ENCODE peak calls at places on chromosomes 3 and 15, in ten cellular contexts. Q, G, F, U, V, E, S, C, L and X are unnamed samples.
A peak's percentile ranks its signal among the peaks of the same experiment; 100 is the strongest.

GRCh38 chr15:35690089-35690488 is 144.1 kb upstream of the DPH6 start:
- DNase-seq in V (no peak), S (no peak), C (no peak), U (peak; percentile 42), L (no peak), G (no peak), E (no peak), Q (no peak), F (no peak), X (no peak)

GRCh38 chr3:122199552-122199951 is 16.1 kb downstream of the CASR start:
- DNase-seq in U (no peak), V (no peak), G (no peak), S (no peak), C (no peak), E (no peak), Q (no peak), L (no peak), F (no peak), X (no peak)

GRCh38 chr3:67619966-67620365 is 34.4 kb downstream of the SUCLG2 start:
- DNase-seq in L (no peak), F (no peak), G (no peak), S (no peak), C (no peak), V (no peak), Q (no peak), U (peak; percentile 10), E (no peak), X (no peak)

GRCh38 chr3:123876858-123877257 is 7.3 kb downstream of the MYLK start:
- DNase-seq in G (no peak), C (no peak), V (peak; percentile 10), Q (no peak), S (no peak), F (no peak), L (no peak), U (no peak), E (no peak), X (no peak)

GRCh38 chr3:5304789-5305680 is 117.5 kb downstream of the EDEM1 start:
- DNase-seq in L (peak; percentile 66), F (peak; percentile 27), Q (peak; percentile 41), S (no peak), U (peak; percentile 33), C (peak; percentile 15), E (no peak), V (peak; percentile 34), G (peak; percentile 51), X (no peak)

GRCh38 chr3:120524171-120524923 is 71.8 kb upstream of the NDUFB4 start:
- DNase-seq in Q (no peak), L (no peak), C (no peak), V (no peak), E (no peak), S (no peak), G (no peak), U (peak; percentile 71), F (no peak), X (no peak)

GRCh38 chr3:89059201-89059600 is 48.2 kb upstream of the EPHA3 start:
- DNase-seq in F (no peak), C (no peak), G (no peak), L (peak; percentile 5), Q (no peak), V (no peak), U (peak; percentile 95), S (no peak), E (no peak), X (peak; percentile 32)

GRCh38 chr15:71526061-71526460 is 284.3 kb upstream of the NR2E3 start:
- DNase-seq in G (no peak), C (no peak), Q (no peak), F (no peak), S (no peak), V (no peak), L (peak; percentile 3), E (no peak), U (peak; percentile 75), X (no peak)

GRCh38 chr15:64422697-64423096 is 35.1 kb downstream of the TRIP4 start:
- DNase-seq in L (no peak), U (no peak), G (no peak), E (no peak), V (no peak), Q (no peak), S (no peak), C (no peak), F (no peak), X (no peak)

GRCh38 chr3:144491333-144491732 is 519.7 kb downstream of the DIPK2A start:
- DNase-seq in C (no peak), U (no peak), L (no peak), V (no peak), F (no peak), G (no peak), S (no peak), Q (no peak), E (no peak), X (no peak)

GRCh38 chr3:45145223-45145622 is 955 bp downstream of the CDCP1 start:
- DNase-seq in V (no peak), C (no peak), E (no peak), F (no peak), S (no peak), Q (no peak), U (no peak), G (no peak), L (no peak), X (no peak)

GRCh38 chr15:90031231-90031791 is 30.2 kb downstream of the ZNF710 start:
- DNase-seq in E (no peak), G (peak; percentile 39), F (peak; percentile 54), Q (no peak), U (peak; percentile 18), L (peak; percentile 54), C (no peak), V (no peak), S (no peak), X (no peak)

GRCh38 chr15:72358532-72359180 is 17.2 kb downstream of the HEXA start:
- DNase-seq in G (peak; percentile 53), S (peak; percentile 65), C (no peak), F (peak; percentile 55), Q (no peak), L (peak; percentile 37), U (peak; percentile 86), V (peak; percentile 83), E (peak; percentile 64), X (no peak)

DNA sequence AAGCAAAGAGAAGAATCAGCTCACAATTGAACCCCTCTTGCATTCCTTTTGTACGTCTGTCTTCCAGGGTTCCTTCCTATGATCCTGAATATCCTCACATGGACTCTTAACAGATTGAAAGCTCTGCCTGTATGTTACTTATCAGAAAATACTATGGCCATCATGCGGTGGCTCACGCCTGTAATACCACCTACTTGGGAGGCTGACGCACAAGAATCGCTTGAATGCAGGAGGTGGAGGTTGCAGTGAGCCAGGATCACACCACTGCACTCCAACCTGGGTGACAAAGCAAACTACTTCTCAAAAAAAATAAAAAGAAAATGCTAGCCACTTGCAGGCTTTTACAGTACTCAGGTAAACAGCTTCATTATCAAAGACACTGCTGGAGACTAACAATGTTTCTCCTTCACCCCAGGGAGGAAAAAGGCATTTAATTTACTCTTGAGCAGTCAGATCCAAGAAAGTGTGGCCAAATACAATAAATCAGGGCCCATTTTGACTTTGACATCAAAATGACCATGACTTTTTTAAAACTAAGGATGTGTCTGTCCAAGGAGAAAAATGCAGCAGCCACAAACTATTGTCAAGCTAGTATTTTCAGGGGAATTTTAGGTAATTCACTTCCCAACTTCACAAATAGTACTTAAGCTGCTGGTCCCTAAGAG is 27.3 kb downstream of the NPTN start:
- DNase-seq in F (no peak), U (no peak), V (no peak), G (no peak), L (no peak), S (no peak), C (no peak), E (no peak), Q (no peak), X (no peak)
- H3K4me1 ChIP-seq in F (peaks cover 99% of the 10 kb centered on the region), U (peaks cover 28% of the 10 kb centered on the region), V (peaks cover 45% of the 10 kb centered on the region), G (no peaks in the 10 kb centered on the region), L (peaks cover 50% of the 10 kb centered on the region), S (peaks cover 38% of the 10 kb centered on the region), C (peaks cover 16% of the 10 kb centered on the region), E (no peaks in the 10 kb centered on the region), Q (peaks cover 27% of the 10 kb centered on the region), X (peaks cover 39% of the 10 kb centered on the region)

DNA sequence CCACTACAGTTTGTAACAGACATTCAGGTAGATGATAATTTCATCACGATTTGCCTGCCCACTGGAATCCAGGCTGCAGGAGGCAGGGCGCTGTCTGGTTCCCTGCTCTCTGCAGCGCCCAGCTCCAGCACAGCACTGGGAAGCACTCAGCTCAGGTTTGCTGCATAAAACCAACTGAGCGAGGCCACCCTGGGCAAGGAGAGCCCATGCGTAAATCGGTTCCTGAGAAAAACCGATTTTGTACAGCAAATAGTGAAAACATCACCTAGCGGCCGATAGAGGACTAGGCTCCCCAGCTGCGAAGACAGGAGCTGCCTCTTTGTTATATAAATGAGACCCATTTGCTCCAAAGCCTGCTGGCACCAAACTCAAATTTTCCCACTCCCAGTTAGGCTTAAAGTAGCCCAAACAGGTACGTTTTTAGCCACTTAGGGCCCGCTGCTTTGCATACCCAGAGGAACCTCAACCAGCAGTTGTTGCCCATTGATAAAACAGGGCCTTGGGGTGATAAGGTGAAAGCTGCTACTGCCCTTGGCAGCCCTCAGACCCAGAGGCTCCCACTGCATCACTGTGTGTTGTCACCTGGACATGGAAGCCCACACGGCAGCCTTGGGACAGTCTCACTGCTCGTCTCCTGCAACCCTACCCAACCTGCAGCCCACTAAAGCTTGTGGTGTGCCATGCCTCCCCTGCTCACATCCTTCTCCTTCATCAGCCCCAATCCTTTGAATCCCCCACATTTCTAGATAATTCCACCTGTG is 47.5 kb downstream of the ALDH1L1 start:
- DNase-seq in G (no peak), E (no peak), F (peak; percentile 1), L (peak; percentile 1), C (no peak), V (no peak), U (no peak), S (peak; percentile 8), Q (peak; percentile 13), X (no peak)
- TF ChIP-seq CTCF in G (no peak), E (no peak), F (no peak), L (no peak), C (no peak), V (no peak), U (peak; percentile 41), S (no peak), Q (peak; percentile 27), X (no peak)

DNA sequence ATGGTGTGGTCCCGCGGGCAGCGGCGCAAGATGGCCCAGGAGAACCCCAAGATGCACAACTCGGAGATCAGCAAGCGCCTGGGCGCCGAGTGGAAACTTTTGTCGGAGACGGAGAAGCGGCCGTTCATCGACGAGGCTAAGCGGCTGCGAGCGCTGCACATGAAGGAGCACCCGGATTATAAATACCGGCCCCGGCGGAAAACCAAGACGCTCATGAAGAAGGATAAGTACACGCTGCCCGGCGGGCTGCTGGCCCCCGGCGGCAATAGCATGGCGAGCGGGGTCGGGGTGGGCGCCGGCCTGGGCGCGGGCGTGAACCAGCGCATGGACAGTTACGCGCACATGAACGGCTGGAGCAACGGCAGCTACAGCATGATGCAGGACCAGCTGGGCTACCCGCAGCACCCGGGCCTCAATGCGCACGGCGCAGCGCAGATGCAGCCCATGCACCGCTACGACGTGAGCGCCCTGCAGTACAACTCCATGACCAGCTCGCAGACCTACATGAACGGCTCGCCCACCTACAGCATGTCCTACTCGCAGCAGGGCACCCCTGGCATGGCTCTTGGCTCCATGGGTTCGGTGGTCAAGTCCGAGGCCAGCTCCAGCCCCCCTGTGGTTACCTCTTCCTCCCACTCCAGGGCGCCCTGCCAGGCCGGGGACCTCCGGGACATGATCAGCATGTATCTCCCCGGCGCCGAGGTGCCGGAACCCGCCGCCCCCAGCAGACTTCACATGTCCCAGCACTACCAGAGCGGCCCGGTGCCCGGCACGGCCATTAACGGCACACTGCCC is 977 bp downstream of the SOX2 start:
- DNase-seq in L (no peak), G (no peak), F (no peak), V (no peak), C (no peak), S (no peak), E (no peak), U (peak; percentile 76), Q (no peak), X (peak; percentile 74)
- H3K4me1 ChIP-seq in L (peaks cover 34% of the 10 kb centered on the region), G (no peaks in the 10 kb centered on the region), F (peaks cover 24% of the 10 kb centered on the region), V (peaks cover 11% of the 10 kb centered on the region), C (no peaks in the 10 kb centered on the region), S (peaks cover 12% of the 10 kb centered on the region), E (no peaks in the 10 kb centered on the region), U (no peaks in the 10 kb centered on the region), Q (peaks cover 9% of the 10 kb centered on the region), X (no peaks in the 10 kb centered on the region)

GRCh38 chr3:126959921-126960603 is 22.9 kb upstream of the PLXNA1 start:
- DNase-seq in Q (peak; percentile 49), V (peak; percentile 64), S (no peak), F (no peak), L (no peak), E (no peak), G (no peak), U (peak; percentile 69), C (no peak), X (no peak)
- TF ChIP-seq CTCF in Q (no peak), V (peak; percentile 22), S (no peak), F (no peak), L (no peak), E (no peak), G (no peak), U (peak; percentile 33), C (no peak), X (no peak)